ENCODE peak calls at places on chromosomes 2 and 18, in five cellular contexts. R, E, S, F and V are unnamed samples.

GRCh38 chr2:9099341-9099751 is 95.9 kb upstream of the MBOAT2 start:
- DNase-seq in R (peak), E (no peak), S (peak), F (no peak), V (peak)

GRCh38 chr2:207008105-207008990 is 69.0 kb downstream of the CPO start:
- DNase-seq in R (peak), E (peak), S (no peak), F (no peak), V (no peak)

GRCh38 chr2:200787351-200788128 is 24.2 kb upstream of the BZW1 start:
- DNase-seq in R (peak), E (peak), S (no peak), F (no peak), V (no peak)

GRCh38 chr18:9742588-9743131 is 34.6 kb downstream of the RAB31 start:
- DNase-seq in R (peak), E (peak), S (no peak), F (no peak), V (peak)

GRCh38 chr2:73651586-73652230 is 9.5 kb upstream of the NAT8 start:
- DNase-seq in R (no peak), E (no peak), S (no peak), F (no peak), V (peak)

GRCh38 chr2:106566050-106566449 is 78.9 kb downstream of the CD8B2 start:
- DNase-seq in R (peak), E (no peak), S (peak), F (no peak), V (no peak)

GRCh38 chr2:47558116-47559078 is 155.4 kb downstream of the MSH2 start:
- DNase-seq in R (peak), E (peak), S (no peak), F (no peak), V (peak)

GRCh38 chr2:15142069-15142689 is 419.0 kb downstream of the NBAS start:
- DNase-seq in R (peak), E (no peak), S (peak), F (peak), V (no peak)

GRCh38 chr18:80145191-80145799 is 36.2 kb downstream of the ADNP2 start:
- DNase-seq in R (no peak), E (peak), S (no peak), F (peak), V (no peak)